ENCODE peak calls at places on chromosomes 2 and 18, in eight cellular contexts. J is right lobe of liver; L is MM.1S; O is CD4-positive, alpha-beta memory T cell; M is neural progenitor cell; Q is keratinocyte; T is lower lobe of right lung; Z is OCI-LY7. H is an unnamed sample.

GRCh38 chr2:68390114-68390513 is 25.0 kb downstream of the PLEK start:
- DNase-seq in Z (no peak), M (no peak), J (no peak), Q (no peak), T (no peak), O (no peak), L (no peak), H (no peak)

GRCh38 chr18:8264861-8265411 is 344.3 kb upstream of the RAB12 start:
- DNase-seq in Z (no peak), Q (peak; percentile 7), T (no peak), M (no peak), O (no peak), L (no peak), J (peak; percentile 54), H (no peak)

GRCh38 chr2:134774786-134775641 is 56.2 kb upstream of the TMEM163 start:
- DNase-seq in J (no peak), M (peak; percentile 69), O (no peak), L (no peak), T (no peak), Q (peak; percentile 55), Z (no peak), H (no peak)

GRCh38 chr2:37617119-37617892 is 54.1 kb downstream of the CDC42EP3 start:
- DNase-seq in J (no peak), Z (no peak), Q (no peak), T (no peak), L (peak; percentile 35), M (no peak), O (no peak), H (no peak)

GRCh38 chr2:186460465-186460864 is 25.6 kb upstream of the ZC3H15 start:
- DNase-seq in T (no peak), Z (peak; percentile 18), M (peak; percentile 8), Q (no peak), O (no peak), J (no peak), L (peak; percentile 52), H (no peak)

GRCh38 chr2:132374961-132375360 is 41.6 kb upstream of the GPR39 start:
- DNase-seq in Z (no peak), M (no peak), J (no peak), T (no peak), O (no peak), L (no peak), Q (no peak), H (no peak)

GRCh38 chr2:189304360-189304759 is 124.8 kb upstream of the COL5A2 start:
- DNase-seq in J (no peak), T (no peak), M (no peak), L (no peak), Q (no peak), O (peak; percentile 52), Z (peak; percentile 1), H (no peak)

GRCh38 chr2:208253518-208254117 is 1.3 kb downstream of the IDH1 start:
- DNase-seq in Z (no peak), O (peak; percentile 9), M (no peak), J (no peak), Q (no peak), T (no peak), L (no peak), H (no peak)

GRCh38 chr2:205758051-205758450 is 75.8 kb downstream of the NRP2 start:
- DNase-seq in M (no peak), J (no peak), Q (no peak), T (no peak), Z (no peak), O (no peak), L (no peak), H (no peak)

GRCh38 chr2:39851691-39852110 is 72.6 kb upstream of the THUMPD2 start:
- DNase-seq in J (no peak), L (peak; percentile 63), O (no peak), M (peak; percentile 53), T (no peak), Z (peak; percentile 87), Q (no peak), H (no peak)

GRCh38 chr2:101466426-101466825 is 8.5 kb downstream of the RFX8 start:
- DNase-seq in M (no peak), L (no peak), Q (no peak), J (no peak), T (no peak), O (no peak), Z (no peak), H (peak; percentile 40)

GRCh38 chr2:158828378-158829136 is 33.4 kb downstream of the DAPL1 start:
- DNase-seq in Q (no peak), L (no peak), M (no peak), Z (no peak), J (no peak), T (no peak), O (no peak), H (no peak)

GRCh38 chr2:19644763-19645162 is 257.0 kb downstream of the TTC32 start:
- DNase-seq in T (no peak), M (no peak), Z (no peak), O (no peak), Q (no peak), J (no peak), L (no peak), H (no peak)

GRCh38 chr2:11813951-11814350 is 67.5 kb downstream of the LPIN1 start:
- DNase-seq in M (no peak), Q (no peak), J (no peak), Z (no peak), T (no peak), O (no peak), L (no peak), H (no peak)

GRCh38 chr2:232300894-232301387 is 77.6 kb upstream of the ALPP start:
- DNase-seq in M (no peak), T (no peak), J (no peak), L (no peak), O (no peak), Z (no peak), Q (no peak), H (no peak)

GRCh38 chr2:72145658-72146329 is 1.9 kb downstream of the CYP26B1 start:
- DNase-seq in Q (no peak), O (no peak), T (no peak), J (no peak), M (no peak), L (no peak), Z (no peak), H (peak; percentile 27)

DNA sequence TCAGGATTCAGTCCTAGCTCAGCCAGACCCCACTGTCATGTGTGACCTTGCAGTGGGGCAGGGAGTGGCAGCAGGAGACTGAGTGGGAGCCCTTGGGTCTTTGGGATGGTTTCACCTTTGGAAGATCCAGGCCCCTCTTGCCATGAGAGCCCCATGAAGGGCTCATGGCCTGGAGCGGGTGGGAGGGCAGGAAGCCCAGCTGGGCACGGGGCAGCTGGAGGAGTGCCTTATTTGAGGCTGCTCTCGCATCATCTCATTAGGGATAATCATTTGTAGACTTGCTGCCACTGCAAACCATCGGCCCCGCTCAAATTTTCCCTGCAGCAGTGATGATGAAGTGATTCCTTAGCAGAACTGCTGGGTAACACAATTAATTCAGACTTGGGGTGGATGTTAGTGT is 73.9 kb downstream of the TGOLN2 start:
- DNase-seq in Z (no peak), J (no peak), M (no peak), O (no peak), T (no peak), Q (no peak), L (no peak), H (no peak)
- H3K27ac ChIP-seq in Z (no peak overlapping the region), J (no peak overlapping the region), M (no peak overlapping the region), O (no peak overlapping the region), T (no peak overlapping the region), Q (no peak overlapping the region), L (no peak overlapping the region), H (no peak overlapping the region)

GRCh38 chr2:168188011-168188410 is 59.4 kb downstream of the STK39 start:
- DNase-seq in T (no peak), M (no peak), O (no peak), J (no peak), Z (no peak), L (no peak), Q (no peak), H (no peak)
- H3K4me1 ChIP-seq in T (peaks cover 30% of the 10 kb centered on the region), M (peaks cover 85% of the 10 kb centered on the region), O (peaks cover 67% of the 10 kb centered on the region), J (no peaks in the 10 kb centered on the region), Z (peaks cover 5% of the 10 kb centered on the region), L (no peaks in the 10 kb centered on the region), Q (peaks cover 38% of the 10 kb centered on the region), H (peaks cover 30% of the 10 kb centered on the region)

GRCh38 chr2:234670052-234670451 is 173.2 kb upstream of the ARL4C start:
- DNase-seq in J (no peak), Q (peak; percentile 56), M (no peak), O (no peak), L (no peak), T (no peak), Z (no peak), H (no peak)
- H3K27ac ChIP-seq in J (no peak overlapping the region), Q (peak overlapping the region; percentile 15), M (no peak overlapping the region), O (no peak overlapping the region), L (no peak overlapping the region), T (no peak overlapping the region), Z (no peak overlapping the region), H (no peak overlapping the region)

GRCh38 chr18:23784811-23785245 is 95.6 kb downstream of the LAMA3 start:
- DNase-seq in Q (peak; percentile 45), Z (no peak), O (no peak), L (no peak), M (no peak), T (no peak), J (no peak), H (no peak)
- H3K4me1 ChIP-seq in Q (peaks cover 16% of the 10 kb centered on the region), Z (no peaks in the 10 kb centered on the region), O (no peaks in the 10 kb centered on the region), L (no peaks in the 10 kb centered on the region), M (no peaks in the 10 kb centered on the region), T (no peaks in the 10 kb centered on the region), J (no peaks in the 10 kb centered on the region), H (no peaks in the 10 kb centered on the region)

GRCh38 chr2:10058251-10059015 is 15.1 kb downstream of the KLF11 start:
- DNase-seq in Z (no peak), J (no peak), Q (no peak), M (no peak), L (no peak), O (no peak), T (peak; percentile 38), H (peak; percentile 65)
- H3K27ac ChIP-seq in Z (no peak overlapping the region), J (no peak overlapping the region), Q (no peak overlapping the region), M (no peak overlapping the region), L (no peak overlapping the region), O (no peak overlapping the region), T (peak overlapping the region; percentile 62), H (no peak overlapping the region)